ENCODE peak calls at places on chromosomes 16 and 17, in nine cellular contexts. N, X, E, Z, J, G, W, Q and K are unnamed samples.

GRCh38 chr16:86317617-86318021 is 192.7 kb upstream of the FOXF1 start:
- DNase-seq in E (no peak), X (no peak), W (no peak), J (no peak), Z (no peak), N (no peak), G (no peak), Q (no peak), K (no peak)

GRCh38 chr17:9513266-9513665 is 62.4 kb downstream of the STX8 start:
- DNase-seq in J (no peak), X (no peak), G (no peak), Z (no peak), E (no peak), Q (no peak), N (no peak), W (no peak), K (no peak)

GRCh38 chr16:17105239-17105721 is 365.5 kb downstream of the XYLT1 start:
- DNase-seq in N (no peak), Z (no peak), G (no peak), W (no peak), E (no peak), Q (no peak), X (no peak), J (no peak), K (no peak)

GRCh38 chr16:64282181-64282580 is 839.7 kb downstream of the CDH11 start:
- DNase-seq in W (no peak), J (no peak), G (no peak), Q (no peak), E (no peak), Z (no peak), X (no peak), N (no peak), K (no peak)

GRCh38 chr16:30532285-30533145 is 2.1 kb downstream of the ZNF747 start:
- DNase-seq in N (no peak), E (no peak), J (no peak), Q (no peak), Z (no peak), X (no peak), G (no peak), W (no peak), K (no peak)

GRCh38 chr17:5870231-5870953 is 199.8 kb upstream of the WSCD1 start:
- DNase-seq in J (no peak), W (no peak), X (no peak), N (no peak), Q (no peak), G (no peak), E (no peak), Z (no peak), K (no peak)

GRCh38 chr17:9998060-9998459 is 93.0 kb upstream of the RCVRN start:
- DNase-seq in Q (no peak), N (no peak), Z (no peak), J (no peak), E (no peak), G (no peak), X (no peak), W (no peak), K (no peak)

GRCh38 chr17:43695968-43696865 is 34.5 kb upstream of the MEOX1 start:
- DNase-seq in Z (no peak), G (peak; percentile 77), Q (no peak), X (no peak), E (no peak), J (no peak), W (no peak), N (no peak), K (no peak)

DNA sequence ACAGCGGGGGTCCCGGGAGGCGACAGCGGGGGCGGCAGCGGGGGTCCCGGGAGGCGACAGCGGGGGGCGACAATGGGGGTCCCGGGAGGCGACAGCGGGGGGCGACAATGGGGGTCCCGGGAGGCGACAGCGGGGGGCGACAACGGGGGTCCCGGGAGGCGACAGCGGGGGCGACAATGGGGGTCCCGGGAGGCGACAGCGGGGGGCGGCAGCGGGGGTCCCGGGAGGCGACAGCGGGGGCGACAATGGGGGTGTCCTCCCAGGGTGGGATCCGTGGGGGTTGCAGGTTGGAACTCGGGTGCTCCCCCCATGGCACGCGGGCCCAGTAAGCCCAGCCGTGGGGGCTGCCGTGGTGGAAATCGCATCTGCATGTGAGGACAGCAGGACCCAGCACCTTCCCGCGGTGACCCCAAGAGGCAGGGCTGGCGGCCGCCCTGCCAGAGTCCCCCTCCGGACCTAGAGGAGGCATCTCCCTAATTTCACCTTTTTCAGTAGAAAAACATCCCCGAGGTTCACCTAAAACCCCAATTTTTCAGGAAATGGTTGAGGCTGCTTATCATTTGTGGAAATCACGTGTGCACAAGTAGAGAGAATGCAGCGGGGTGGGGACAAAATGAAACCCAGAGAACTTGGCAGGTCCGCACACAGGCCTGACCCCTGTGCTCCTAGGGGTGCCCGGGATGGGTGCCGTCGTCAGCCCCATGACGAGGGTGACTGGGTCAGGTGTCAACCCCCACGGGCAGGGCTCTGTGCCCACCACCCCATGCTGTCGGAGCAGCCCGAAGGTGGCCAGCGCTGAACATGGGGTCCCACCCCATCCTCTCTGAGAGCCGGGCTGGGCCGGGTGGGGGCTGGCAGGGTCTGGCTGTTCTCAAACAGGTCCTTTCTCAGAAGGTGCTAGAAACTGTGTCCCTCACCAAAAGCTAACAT is 10.5 kb upstream of the METRNL start:
- DNase-seq in J (peak; percentile 54), N (no peak), Q (peak; percentile 41), G (no peak), W (no peak), Z (peak; percentile 57), E (no peak), X (peak; percentile 28), K (no peak)
- H3K9me3 ChIP-seq in J (no peaks in the 10 kb centered on the region), N (no peaks in the 10 kb centered on the region), Q (no peaks in the 10 kb centered on the region), G (no peaks in the 10 kb centered on the region), W (no peaks in the 10 kb centered on the region), Z (no peaks in the 10 kb centered on the region), E (peaks cover 2% of the 10 kb centered on the region), X (no peaks in the 10 kb centered on the region), K (no peaks in the 10 kb centered on the region)

DNA sequence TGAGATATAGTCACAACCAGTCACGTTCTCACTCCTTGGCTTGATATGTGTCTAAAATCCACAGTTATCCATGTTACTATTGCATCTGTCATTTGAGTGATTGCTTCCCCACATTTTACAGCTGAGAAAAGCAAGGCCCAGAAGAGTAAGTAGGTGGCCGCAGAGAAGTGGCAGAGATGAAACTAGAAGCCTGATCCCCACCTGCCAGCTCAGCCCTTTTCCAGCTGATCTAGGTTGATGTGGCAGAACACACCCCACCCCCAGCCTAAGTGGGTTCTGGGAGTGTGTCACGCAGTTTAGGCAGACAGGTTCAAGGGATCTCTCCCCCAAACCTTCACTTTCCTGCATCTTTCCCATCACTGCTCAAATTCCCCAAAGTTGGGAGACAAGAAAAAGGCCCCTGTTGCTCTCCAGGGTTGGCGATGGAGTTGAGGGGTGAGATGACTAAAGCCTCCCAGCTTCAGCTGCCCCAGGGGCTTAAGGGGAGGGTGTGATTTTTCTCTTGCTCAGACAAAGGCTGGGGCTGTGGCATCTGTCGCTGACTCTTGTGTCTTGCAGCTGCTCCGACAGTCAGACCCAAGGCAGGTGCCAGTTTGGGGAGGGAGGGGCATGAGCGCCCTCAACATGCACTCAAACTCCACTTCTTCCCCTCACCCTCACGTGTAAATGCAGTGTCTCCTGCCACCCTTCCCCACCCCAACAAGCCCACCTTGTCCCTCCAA is 48.9 kb upstream of the LHX1 start:
- DNase-seq in Z (no peak), J (no peak), Q (no peak), X (no peak), G (no peak), N (no peak), W (no peak), E (no peak), K (no peak)
- H3K9me3 ChIP-seq in Z (no peaks in the 10 kb centered on the region), J (no peaks in the 10 kb centered on the region), Q (no peaks in the 10 kb centered on the region), X (no peaks in the 10 kb centered on the region), G (no peaks in the 10 kb centered on the region), N (no peaks in the 10 kb centered on the region), W (no peaks in the 10 kb centered on the region), E (no peaks in the 10 kb centered on the region), K (no peaks in the 10 kb centered on the region)

DNA sequence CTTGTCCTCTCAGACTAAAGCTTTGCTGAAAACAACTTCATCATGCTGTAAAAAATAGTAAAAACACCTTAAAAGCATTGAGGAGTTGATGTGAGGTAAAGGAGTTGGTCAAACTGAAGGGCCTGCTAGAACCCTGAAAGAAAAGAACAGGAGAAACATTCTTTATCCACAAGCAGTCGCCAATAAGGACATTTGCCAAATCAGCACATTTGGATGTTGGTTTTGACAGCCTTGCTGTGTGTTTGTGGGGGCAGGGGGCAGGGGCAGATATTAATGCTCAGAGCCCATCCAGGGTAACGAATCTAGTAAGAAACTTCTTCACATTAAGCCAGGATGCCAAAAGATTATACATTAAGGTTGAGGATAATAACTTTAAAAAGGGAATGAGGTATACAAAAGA is 399.9 kb upstream of the ZFHX3 start:
- DNase-seq in N (no peak), W (no peak), X (no peak), G (no peak), Z (no peak), J (no peak), E (no peak), Q (no peak), K (no peak)
- H3K9me3 ChIP-seq in N (peaks cover 26% of the 10 kb centered on the region), W (no peaks in the 10 kb centered on the region), X (no peaks in the 10 kb centered on the region), G (peaks cover 2% of the 10 kb centered on the region), Z (peaks cover 9% of the 10 kb centered on the region), J (peaks cover 22% of the 10 kb centered on the region), E (no peaks in the 10 kb centered on the region), Q (no peaks in the 10 kb centered on the region), K (no peaks in the 10 kb centered on the region)

DNA sequence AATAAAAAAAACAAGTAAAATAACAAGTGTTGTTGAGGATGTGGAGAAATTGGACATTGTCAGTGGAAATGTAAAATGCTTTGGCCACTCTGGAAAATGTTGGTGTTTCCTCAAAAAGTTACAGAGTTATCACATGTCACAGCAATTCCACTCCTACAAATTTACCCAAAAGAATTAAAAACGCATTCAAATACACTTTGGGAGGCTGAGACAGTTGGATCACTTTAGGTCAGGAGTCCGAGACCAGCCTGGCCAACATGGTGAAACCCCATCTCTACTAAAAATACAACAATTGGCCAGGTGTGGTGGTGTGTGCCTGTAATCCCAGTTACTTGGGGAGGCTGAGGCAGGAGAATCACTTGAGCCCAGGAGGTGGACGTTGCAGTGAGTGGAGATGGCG is 5.6 kb downstream of the TOP3A start:
- DNase-seq in X (no peak), J (no peak), Z (no peak), G (no peak), N (no peak), E (no peak), W (no peak), Q (no peak), K (no peak)
- H3K9me3 ChIP-seq in X (no peaks in the 10 kb centered on the region), J (no peaks in the 10 kb centered on the region), Z (no peaks in the 10 kb centered on the region), G (no peaks in the 10 kb centered on the region), N (no peaks in the 10 kb centered on the region), E (no peaks in the 10 kb centered on the region), W (no peaks in the 10 kb centered on the region), Q (no peaks in the 10 kb centered on the region), K (no peaks in the 10 kb centered on the region)

DNA sequence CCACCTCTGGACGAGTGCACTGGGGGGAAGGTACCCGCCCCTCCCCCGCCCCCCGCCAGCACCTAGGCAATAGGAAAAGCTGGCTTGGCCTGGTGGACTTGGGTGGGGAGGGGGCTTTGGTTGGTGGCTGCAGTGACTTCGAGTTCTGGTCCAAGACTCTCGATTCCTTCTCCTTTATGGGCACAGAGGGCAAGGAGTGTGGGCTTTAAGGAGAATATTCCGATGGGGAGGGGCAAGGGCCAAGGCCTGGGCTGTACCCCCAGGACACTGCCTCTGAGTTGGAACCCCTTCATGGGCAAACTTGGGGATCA is 409 bp downstream of the ACSF2 start:
- DNase-seq in J (no peak), W (no peak), N (no peak), E (no peak), X (no peak), G (no peak), Q (no peak), Z (no peak), K (no peak)
- H3K9me3 ChIP-seq in J (no peaks in the 10 kb centered on the region), W (no peaks in the 10 kb centered on the region), N (no peaks in the 10 kb centered on the region), E (no peaks in the 10 kb centered on the region), X (no peaks in the 10 kb centered on the region), G (no peaks in the 10 kb centered on the region), Q (no peaks in the 10 kb centered on the region), Z (no peaks in the 10 kb centered on the region), K (no peaks in the 10 kb centered on the region)

GRCh38 chr16:68376590-68376989 is 65.8 kb downstream of the PRMT7 start:
- DNase-seq in X (no peak), G (no peak), N (no peak), E (no peak), J (peak; percentile 26), Z (no peak), Q (no peak), W (no peak), K (no peak)
- H3K9me3 ChIP-seq in X (no peaks in the 10 kb centered on the region), G (no peaks in the 10 kb centered on the region), N (no peaks in the 10 kb centered on the region), E (no peaks in the 10 kb centered on the region), J (no peaks in the 10 kb centered on the region), Z (no peaks in the 10 kb centered on the region), Q (no peaks in the 10 kb centered on the region), W (no peaks in the 10 kb centered on the region), K (no peaks in the 10 kb centered on the region)